ENCODE peak calls at places on chromosome 6, in nine cellular contexts. F is SK-N-SH; I is mesothelial cell of epicardium; M is NCI-H510A treated with DMSO at 0.1 percent for 48 hours; R is K562; O is HTR-8/SVneo; D is naive thymus-derived CD8-positive, alpha-beta T cell; Z is endothelial cell; P is foreskin keratinocyte. K is an unnamed sample.

GRCh38 chr6:168123165-168123911 is 44.3 kb upstream of the FRMD1 start:
- DNase-seq in F (no peak), I (peak), M (no peak), R (no peak), O (no peak), D (no peak), Z (no peak), P (no peak), K (peak)

GRCh38 chr6:149924933-149925252 is 2.0 kb upstream of the RAET1G start:
- DNase-seq in F (no peak), I (no peak), M (no peak), R (no peak), O (no peak), D (no peak), Z (no peak), P (no peak), K (no peak)

GRCh38 chr6:6823568-6824224 is 235.2 kb downstream of the LY86 start:
- DNase-seq in F (no peak), I (no peak), M (no peak), R (no peak), O (no peak), D (no peak), Z (no peak), P (no peak), K (no peak)

GRCh38 chr6:147382945-147383554 is 125.4 kb upstream of the SAMD5 start:
- DNase-seq in F (no peak), I (no peak), M (no peak), R (peak), O (peak), D (no peak), Z (no peak), P (peak), K (no peak)

GRCh38 chr6:27608916-27609883 is 136.3 kb upstream of the ZNF184 start:
- DNase-seq in F (no peak), I (no peak), M (no peak), R (peak), O (no peak), D (no peak), Z (peak), P (peak), K (no peak)

GRCh38 chr6:151322570-151322969 is 68.8 kb downstream of the ZBTB2 start:
- DNase-seq in F (no peak), I (no peak), M (no peak), R (peak), O (no peak), D (no peak), Z (no peak), P (no peak), K (no peak)

GRCh38 chr6:144266091-144266649 is 19.0 kb upstream of the UTRN start:
- DNase-seq in F (no peak), I (peak), M (no peak), R (no peak), O (peak), D (no peak), Z (peak), P (peak), K (no peak)

GRCh38 chr6:135280375-135281136 is 99.4 kb downstream of the MYB start:
- DNase-seq in F (peak), I (no peak), M (peak), R (no peak), O (peak), D (no peak), Z (no peak), P (no peak), K (no peak)

GRCh38 chr6:142009647-142010046 is 123.1 kb upstream of the GJE1 start:
- DNase-seq in F (no peak), I (no peak), M (no peak), R (no peak), O (peak), D (no peak), Z (no peak), P (no peak), K (no peak)

GRCh38 chr6:112117554-112117953 is 30.2 kb downstream of the FAM229B start:
- DNase-seq in F (no peak), I (no peak), M (no peak), R (peak), O (peak), D (no peak), Z (no peak), P (peak), K (no peak)